ENCODE peak calls at places on chromosomes 5 and 9, in eight cellular contexts. S is A549, N is K562, E is HCT116, I is IMR-90, J is GM12878, W is HepG2, T is H1. Z is an unnamed sample.

GRCh38 chr5:40932766-40933165 is 23.5 kb downstream of the C7 start:
- DNase-seq in S (no peak), N (no peak), E (no peak), I (no peak), J (no peak), W (no peak), T (no peak), Z (no peak)

GRCh38 chr5:32790411-32790951 is 79.4 kb downstream of the NPR3 start:
- DNase-seq in S (no peak), N (no peak), E (no peak), I (peak), J (no peak), W (no peak), T (no peak), Z (no peak)

GRCh38 chr9:2134391-2134790 is 119.2 kb downstream of the SMARCA2 start:
- DNase-seq in S (no peak), N (no peak), E (no peak), I (peak), J (no peak), W (no peak), T (no peak), Z (no peak)

GRCh38 chr9:6305954-6306563 is 22.1 kb upstream of the TPD52L3 start:
- DNase-seq in S (peak), N (no peak), E (peak), I (peak), J (peak), W (peak), T (no peak), Z (peak)

GRCh38 chr5:124743534-124744169 is 2.8 kb downstream of the ZNF608 start:
- DNase-seq in S (no peak), N (no peak), E (no peak), I (no peak), J (no peak), W (no peak), T (no peak), Z (no peak)

GRCh38 chr5:51039915-51040314 is 343.3 kb upstream of the ISL1 start:
- DNase-seq in S (no peak), N (no peak), E (no peak), I (no peak), J (no peak), W (no peak), T (no peak), Z (no peak)

GRCh38 chr5:65203746-65204145 is 278.0 kb downstream of the ADAMTS6 start:
- DNase-seq in S (no peak), N (no peak), E (no peak), I (peak), J (no peak), W (no peak), T (no peak), Z (no peak)

GRCh38 chr9:8860925-8861324 is 1061.3 kb upstream of the DMAC1 start:
- DNase-seq in S (no peak), N (no peak), E (no peak), I (peak), J (no peak), W (no peak), T (no peak), Z (no peak)

GRCh38 chr5:89065919-89066318 is 182.9 kb upstream of the MEF2C start:
- DNase-seq in S (no peak), N (no peak), E (no peak), I (no peak), J (peak), W (no peak), T (no peak), Z (no peak)

GRCh38 chr9:34716711-34717110 is 6.8 kb upstream of the CCL21 start:
- DNase-seq in S (no peak), N (no peak), E (no peak), I (no peak), J (no peak), W (no peak), T (no peak), Z (no peak)

GRCh38 chr9:108812388-108812787 is 43.4 kb downstream of the ACTL7B start:
- DNase-seq in S (no peak), N (no peak), E (no peak), I (no peak), J (no peak), W (no peak), T (no peak), Z (no peak)

GRCh38 chr9:108816037-108816436 is 39.7 kb downstream of the ACTL7B start:
- DNase-seq in S (no peak), N (no peak), E (no peak), I (no peak), J (no peak), W (peak), T (no peak), Z (no peak)

GRCh38 chr9:108811944-108812343 is 43.8 kb downstream of the ACTL7B start:
- DNase-seq in S (no peak), N (no peak), E (no peak), I (no peak), J (no peak), W (no peak), T (no peak), Z (no peak)

GRCh38 chr9:108815156-108815555 is 40.6 kb downstream of the ACTL7B start:
- DNase-seq in S (no peak), N (no peak), E (peak), I (no peak), J (no peak), W (peak), T (no peak), Z (no peak)

DNA sequence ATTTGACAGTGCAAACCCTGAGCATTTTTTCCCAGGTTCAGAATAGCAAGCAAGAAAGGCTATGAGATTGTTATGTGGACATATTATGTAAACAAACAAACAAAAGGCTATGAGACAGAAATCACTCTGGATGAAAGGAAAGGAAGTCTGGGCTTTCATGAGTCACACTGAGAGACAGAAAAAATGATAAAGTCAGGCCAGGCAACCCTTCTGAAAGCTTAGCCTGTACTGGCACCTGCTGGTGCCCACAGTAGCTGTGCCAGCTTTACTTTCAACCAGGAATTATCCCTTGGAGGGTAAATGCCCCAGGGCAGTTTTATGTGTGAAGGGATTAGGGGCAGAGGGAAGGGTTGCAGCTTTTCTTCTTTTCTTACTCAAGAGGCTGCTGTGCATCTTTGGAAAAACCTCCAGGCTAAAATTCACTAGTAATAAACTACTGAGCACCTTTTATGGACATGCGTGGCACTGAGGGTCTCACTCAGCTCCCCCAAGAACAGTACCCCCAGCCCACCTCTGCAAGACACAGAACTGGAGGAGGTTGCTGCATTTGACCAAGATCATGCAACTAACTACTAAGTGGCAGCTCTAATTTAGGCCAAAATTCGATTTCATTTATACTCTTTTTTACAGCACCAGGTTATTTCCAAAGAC is 41.7 kb downstream of the ACTL7B start:
- DNase-seq in S (peak), N (no peak), E (peak), I (no peak), J (no peak), W (peak), T (peak), Z (no peak)
- TF ChIP-seq RAD21 in S (peak), N (peak), E (peak), I (peak), J (no peak), W (peak), T (peak), Z (peak)

DNA sequence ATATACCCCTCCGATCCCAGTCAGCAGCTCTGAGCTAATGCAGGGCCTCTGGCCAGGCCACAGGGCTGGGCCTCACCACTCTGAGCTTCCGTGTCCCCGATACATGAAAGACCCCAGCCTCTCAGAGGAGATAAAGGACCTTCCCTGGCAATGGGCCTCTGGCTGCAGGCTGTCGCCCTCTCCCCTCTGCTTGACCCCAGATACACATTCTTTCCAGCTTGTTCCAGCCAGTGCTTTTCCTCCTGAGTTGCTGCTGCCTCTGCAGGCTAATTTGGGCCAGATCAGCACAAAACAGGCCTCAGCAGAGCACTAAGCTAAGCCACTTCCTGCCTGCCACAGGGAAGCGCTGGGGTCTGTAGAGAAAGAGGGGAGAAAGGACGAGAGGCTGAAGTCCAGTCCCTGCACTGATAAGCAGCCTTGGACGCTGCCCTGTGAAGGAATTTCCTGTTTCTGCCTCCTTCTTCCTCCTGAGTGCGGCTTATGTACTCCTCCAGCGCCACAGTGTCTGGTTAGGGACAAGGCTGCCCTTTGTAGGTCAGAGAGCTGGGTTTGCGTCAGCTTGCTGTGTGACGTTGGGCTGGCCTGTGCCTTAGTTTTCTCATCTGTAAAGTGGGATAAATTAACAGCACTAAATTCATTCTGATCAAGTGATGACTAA is 73.0 kb upstream of the IL17B start:
- DNase-seq in S (no peak), N (peak), E (no peak), I (peak), J (no peak), W (peak), T (no peak), Z (peak)
- TF ChIP-seq RAD21 in S (no peak), N (peak), E (no peak), I (no peak), J (no peak), W (no peak), T (peak), Z (no peak)

GRCh38 chr5:180083529-180084060 is 12.0 kb upstream of the RNF130 start:
- DNase-seq in S (no peak), N (no peak), E (no peak), I (no peak), J (no peak), W (no peak), T (no peak), Z (no peak)
- TF ChIP-seq RAD21 in S (no peak), N (no peak), E (no peak), I (no peak), J (no peak), W (no peak), T (no peak), Z (no peak)

DNA sequence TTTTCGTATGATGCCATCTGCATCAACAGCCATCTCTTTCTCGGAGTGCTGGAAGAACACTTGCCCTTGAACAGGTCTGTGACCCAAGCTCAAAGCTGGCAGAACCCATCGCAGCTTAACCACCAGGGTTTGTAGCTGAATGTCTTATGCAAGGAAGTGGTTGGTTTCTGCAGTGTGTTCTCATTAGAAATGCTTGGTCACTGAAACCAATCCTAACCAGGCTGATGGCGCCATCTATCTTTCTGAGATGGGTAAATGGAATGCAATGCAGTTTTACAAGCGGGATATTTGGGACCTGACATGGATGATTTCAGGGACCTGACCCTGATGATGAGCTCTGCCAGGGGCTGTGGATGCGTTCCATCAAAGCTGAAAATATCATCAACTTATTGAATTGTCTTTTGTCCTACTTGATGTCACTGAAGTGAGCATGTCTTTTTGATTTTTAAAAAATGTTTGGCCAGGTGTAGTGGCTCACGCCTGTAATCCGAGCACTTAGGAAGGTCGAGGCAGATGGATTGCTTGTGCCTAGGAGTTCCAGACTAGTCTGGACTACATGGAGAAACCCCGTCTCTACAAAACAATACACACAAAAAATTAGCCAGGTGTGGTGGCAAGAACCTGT is 28.7 kb downstream of the DMRT3 start:
- DNase-seq in S (peak), N (peak), E (peak), I (peak), J (peak), W (peak), T (no peak), Z (peak)
- TF ChIP-seq RAD21 in S (peak), N (peak), E (peak), I (peak), J (peak), W (no peak), T (peak), Z (peak)

GRCh38 chr5:133453084-133453765 is 159.1 kb downstream of the FSTL4 start:
- DNase-seq in S (no peak), N (no peak), E (no peak), I (no peak), J (no peak), W (no peak), T (no peak), Z (no peak)
- TF ChIP-seq RAD21 in S (no peak), N (no peak), E (no peak), I (no peak), J (no peak), W (no peak), T (no peak), Z (no peak)

Z was measured in SK-N-SH.